ENCODE peak calls at places on chromosomes 4 and X, in seven cellular contexts. One of them, this sample, is unnamed.

GRCh38 chr4:121272526-121272925 is 108.3 kb downstream of the QRFPR start:
- DNase-seq in ELR: peak
- DNase-seq in AG04449: no peak
- DNase-seq in CD4-positive, CD25-positive, alpha-beta regulatory T cell: no peak
- DNase-seq in Kasumi-1: no peak
- DNase-seq in pulmonary artery endothelial cell: no peak
- DNase-seq in globus pallidus: no peak
- DNase-seq in this sample: peak

GRCh38 chrX:80812176-80812575 is 2.5 kb upstream of the BRWD3 start:
- DNase-seq in ELR: peak
- DNase-seq in AG04449: no peak
- DNase-seq in CD4-positive, CD25-positive, alpha-beta regulatory T cell: no peak
- DNase-seq in Kasumi-1: peak
- DNase-seq in pulmonary artery endothelial cell: no peak
- DNase-seq in globus pallidus: peak
- DNase-seq in this sample: no peak

GRCh38 chr4:123699823-123700822 is 303.5 kb downstream of the SPRY1 start:
- DNase-seq in ELR: peak
- DNase-seq in AG04449: peak
- DNase-seq in CD4-positive, CD25-positive, alpha-beta regulatory T cell: no peak
- DNase-seq in Kasumi-1: no peak
- DNase-seq in pulmonary artery endothelial cell: peak
- DNase-seq in globus pallidus: peak
- DNase-seq in this sample: no peak

GRCh38 chr4:123325241-123325681 is 71.3 kb upstream of the SPRY1 start:
- DNase-seq in ELR: no peak
- DNase-seq in AG04449: no peak
- DNase-seq in CD4-positive, CD25-positive, alpha-beta regulatory T cell: no peak
- DNase-seq in Kasumi-1: no peak
- DNase-seq in pulmonary artery endothelial cell: no peak
- DNase-seq in globus pallidus: no peak
- DNase-seq in this sample: no peak

GRCh38 chr4:11698846-11699590 is 270.3 kb upstream of the HS3ST1 start:
- DNase-seq in ELR: peak
- DNase-seq in AG04449: no peak
- DNase-seq in CD4-positive, CD25-positive, alpha-beta regulatory T cell: no peak
- DNase-seq in Kasumi-1: no peak
- DNase-seq in pulmonary artery endothelial cell: peak
- DNase-seq in globus pallidus: no peak
- DNase-seq in this sample: no peak

GRCh38 chr4:55675196-55675793 is 39.2 kb upstream of the NMU start:
- DNase-seq in ELR: no peak
- DNase-seq in AG04449: no peak
- DNase-seq in CD4-positive, CD25-positive, alpha-beta regulatory T cell: no peak
- DNase-seq in Kasumi-1: no peak
- DNase-seq in pulmonary artery endothelial cell: no peak
- DNase-seq in globus pallidus: no peak
- DNase-seq in this sample: no peak

GRCh38 chr4:45741897-45742296 is 382.0 kb downstream of the GABRG1 start:
- DNase-seq in ELR: no peak
- DNase-seq in AG04449: no peak
- DNase-seq in CD4-positive, CD25-positive, alpha-beta regulatory T cell: no peak
- DNase-seq in Kasumi-1: no peak
- DNase-seq in pulmonary artery endothelial cell: no peak
- DNase-seq in globus pallidus: no peak
- DNase-seq in this sample: no peak

GRCh38 chr4:1357356-1358248 is 10.6 kb downstream of the UVSSA start:
- DNase-seq in ELR: no peak
- DNase-seq in AG04449: no peak
- DNase-seq in CD4-positive, CD25-positive, alpha-beta regulatory T cell: no peak
- DNase-seq in Kasumi-1: no peak
- DNase-seq in pulmonary artery endothelial cell: no peak
- DNase-seq in globus pallidus: peak
- DNase-seq in this sample: no peak

GRCh38 chr4:180449395-180449956 is 1793.7 kb upstream of the TENM3 start:
- DNase-seq in ELR: peak
- DNase-seq in AG04449: no peak
- DNase-seq in CD4-positive, CD25-positive, alpha-beta regulatory T cell: no peak
- DNase-seq in Kasumi-1: peak
- DNase-seq in pulmonary artery endothelial cell: no peak
- DNase-seq in globus pallidus: peak
- DNase-seq in this sample: no peak

GRCh38 chrX:13287816-13288215 is 32.0 kb downstream of the ATXN3L start:
- DNase-seq in ELR: peak
- DNase-seq in AG04449: no peak
- DNase-seq in CD4-positive, CD25-positive, alpha-beta regulatory T cell: no peak
- DNase-seq in Kasumi-1: no peak
- DNase-seq in pulmonary artery endothelial cell: peak
- DNase-seq in globus pallidus: no peak
- DNase-seq in this sample: no peak

GRCh38 chr4:77385124-77385969 is 220.3 kb upstream of the CXCL13 start:
- DNase-seq in ELR: peak
- DNase-seq in AG04449: peak
- DNase-seq in CD4-positive, CD25-positive, alpha-beta regulatory T cell: peak
- DNase-seq in Kasumi-1: peak
- DNase-seq in pulmonary artery endothelial cell: peak
- DNase-seq in globus pallidus: peak
- DNase-seq in this sample: peak

GRCh38 chr4:155809835-155810234 is 51.0 kb downstream of the GUCY1B1 start:
- DNase-seq in ELR: peak
- DNase-seq in AG04449: no peak
- DNase-seq in CD4-positive, CD25-positive, alpha-beta regulatory T cell: no peak
- DNase-seq in Kasumi-1: peak
- DNase-seq in pulmonary artery endothelial cell: peak
- DNase-seq in globus pallidus: peak
- DNase-seq in this sample: no peak

GRCh38 chrX:37314526-37314925 is 34.6 kb upstream of the PRRG1 start:
- DNase-seq in ELR: no peak
- DNase-seq in AG04449: peak
- DNase-seq in CD4-positive, CD25-positive, alpha-beta regulatory T cell: no peak
- DNase-seq in Kasumi-1: no peak
- DNase-seq in pulmonary artery endothelial cell: no peak
- DNase-seq in globus pallidus: no peak
- DNase-seq in this sample: no peak

GRCh38 chr4:7539659-7540058 is 104.9 kb upstream of the PSAPL1 start:
- DNase-seq in ELR: peak
- DNase-seq in AG04449: no peak
- DNase-seq in CD4-positive, CD25-positive, alpha-beta regulatory T cell: peak
- DNase-seq in Kasumi-1: no peak
- DNase-seq in pulmonary artery endothelial cell: no peak
- DNase-seq in globus pallidus: no peak
- DNase-seq in this sample: peak

GRCh38 chr4:82223715-82224114 is 150.1 kb downstream of the HNRNPD start:
- DNase-seq in ELR: no peak
- DNase-seq in AG04449: no peak
- DNase-seq in CD4-positive, CD25-positive, alpha-beta regulatory T cell: no peak
- DNase-seq in Kasumi-1: peak
- DNase-seq in pulmonary artery endothelial cell: no peak
- DNase-seq in globus pallidus: peak
- DNase-seq in this sample: peak

GRCh38 chr4:105461221-105462041 is 12.4 kb downstream of the PPA2 start:
- DNase-seq in ELR: no peak
- DNase-seq in AG04449: no peak
- DNase-seq in CD4-positive, CD25-positive, alpha-beta regulatory T cell: no peak
- DNase-seq in Kasumi-1: no peak
- DNase-seq in pulmonary artery endothelial cell: no peak
- DNase-seq in globus pallidus: no peak
- DNase-seq in this sample: no peak

GRCh38 chr4:83751336-83751949 is 215.5 kb downstream of the GPAT3 start:
- DNase-seq in ELR: peak
- DNase-seq in AG04449: no peak
- DNase-seq in CD4-positive, CD25-positive, alpha-beta regulatory T cell: no peak
- DNase-seq in Kasumi-1: no peak
- DNase-seq in pulmonary artery endothelial cell: no peak
- DNase-seq in globus pallidus: no peak
- DNase-seq in this sample: no peak

GRCh38 chr4:5037553-5038551 is 13.4 kb upstream of the STK32B start:
- DNase-seq in ELR: peak
- DNase-seq in AG04449: peak
- DNase-seq in CD4-positive, CD25-positive, alpha-beta regulatory T cell: no peak
- DNase-seq in Kasumi-1: peak
- DNase-seq in pulmonary artery endothelial cell: peak
- DNase-seq in globus pallidus: no peak
- DNase-seq in this sample: no peak

GRCh38 chr4:146844761-146845160 is 100.9 kb downstream of the TTC29 start:
- DNase-seq in ELR: no peak
- DNase-seq in AG04449: no peak
- DNase-seq in CD4-positive, CD25-positive, alpha-beta regulatory T cell: no peak
- DNase-seq in Kasumi-1: no peak
- DNase-seq in pulmonary artery endothelial cell: no peak
- DNase-seq in globus pallidus: no peak
- DNase-seq in this sample: no peak

GRCh38 chr4:8343051-8343966 is 73.8 kb downstream of the HTRA3 start:
- DNase-seq in ELR: no peak
- DNase-seq in AG04449: no peak
- DNase-seq in CD4-positive, CD25-positive, alpha-beta regulatory T cell: no peak
- DNase-seq in Kasumi-1: no peak
- DNase-seq in pulmonary artery endothelial cell: no peak
- DNase-seq in globus pallidus: no peak
- DNase-seq in this sample: no peak

GRCh38 chrX:140299411-140299810 is 205.5 kb downstream of the SOX3 start:
- DNase-seq in ELR: no peak
- DNase-seq in AG04449: no peak
- DNase-seq in CD4-positive, CD25-positive, alpha-beta regulatory T cell: no peak
- DNase-seq in Kasumi-1: no peak
- DNase-seq in pulmonary artery endothelial cell: no peak
- DNase-seq in globus pallidus: no peak
- DNase-seq in this sample: no peak

GRCh38 chr4:3314706-3315260 is 22.0 kb downstream of the RGS12 start:
- DNase-seq in ELR: no peak
- DNase-seq in AG04449: no peak
- DNase-seq in CD4-positive, CD25-positive, alpha-beta regulatory T cell: no peak
- DNase-seq in Kasumi-1: no peak
- DNase-seq in pulmonary artery endothelial cell: no peak
- DNase-seq in globus pallidus: no peak
- DNase-seq in this sample: no peak

GRCh38 chr4:168741281-168742173 is 244.7 kb downstream of the PALLD start:
- DNase-seq in ELR: no peak
- DNase-seq in AG04449: no peak
- DNase-seq in CD4-positive, CD25-positive, alpha-beta regulatory T cell: no peak
- DNase-seq in Kasumi-1: peak
- DNase-seq in pulmonary artery endothelial cell: no peak
- DNase-seq in globus pallidus: peak
- DNase-seq in this sample: no peak

GRCh38 chrX:110219920-110220319 is 98.0 kb downstream of the AMMECR1 start:
- DNase-seq in ELR: peak
- DNase-seq in AG04449: no peak
- DNase-seq in CD4-positive, CD25-positive, alpha-beta regulatory T cell: no peak
- DNase-seq in Kasumi-1: no peak
- DNase-seq in pulmonary artery endothelial cell: no peak
- DNase-seq in globus pallidus: no peak
- DNase-seq in this sample: no peak

GRCh38 chr4:99833766-99834165 is 17.1 kb downstream of the DAPP1 start:
- DNase-seq in ELR: no peak
- DNase-seq in AG04449: no peak
- DNase-seq in CD4-positive, CD25-positive, alpha-beta regulatory T cell: no peak
- DNase-seq in Kasumi-1: no peak
- DNase-seq in pulmonary artery endothelial cell: no peak
- DNase-seq in globus pallidus: no peak
- DNase-seq in this sample: no peak

GRCh38 chr4:48913346-48913745 is 6.8 kb upstream of the OCIAD2 start:
- DNase-seq in ELR: peak
- DNase-seq in AG04449: peak
- DNase-seq in CD4-positive, CD25-positive, alpha-beta regulatory T cell: no peak
- DNase-seq in Kasumi-1: no peak
- DNase-seq in pulmonary artery endothelial cell: peak
- DNase-seq in globus pallidus: no peak
- DNase-seq in this sample: no peak

GRCh38 chrX:78989349-78989748 is 44.2 kb downstream of the P2RY10 start:
- DNase-seq in ELR: no peak
- DNase-seq in AG04449: no peak
- DNase-seq in CD4-positive, CD25-positive, alpha-beta regulatory T cell: no peak
- DNase-seq in Kasumi-1: no peak
- DNase-seq in pulmonary artery endothelial cell: no peak
- DNase-seq in globus pallidus: no peak
- DNase-seq in this sample: no peak

GRCh38 chrX:109350621-109351020 is 131.3 kb downstream of the GUCY2F start:
- DNase-seq in ELR: no peak
- DNase-seq in AG04449: no peak
- DNase-seq in CD4-positive, CD25-positive, alpha-beta regulatory T cell: no peak
- DNase-seq in Kasumi-1: no peak
- DNase-seq in pulmonary artery endothelial cell: no peak
- DNase-seq in globus pallidus: no peak
- DNase-seq in this sample: no peak

GRCh38 chrX:152632445-152633097 is 5.1 kb upstream of the GABRQ start:
- DNase-seq in ELR: peak
- DNase-seq in AG04449: no peak
- DNase-seq in CD4-positive, CD25-positive, alpha-beta regulatory T cell: no peak
- DNase-seq in Kasumi-1: peak
- DNase-seq in pulmonary artery endothelial cell: no peak
- DNase-seq in globus pallidus: peak
- DNase-seq in this sample: peak

GRCh38 chrX:77527233-77528001 is 80.2 kb downstream of the FGF16 start:
- DNase-seq in ELR: no peak
- DNase-seq in AG04449: no peak
- DNase-seq in CD4-positive, CD25-positive, alpha-beta regulatory T cell: no peak
- DNase-seq in Kasumi-1: no peak
- DNase-seq in pulmonary artery endothelial cell: no peak
- DNase-seq in globus pallidus: peak
- DNase-seq in this sample: no peak

GRCh38 chr4:23667659-23668058 is 222.2 kb downstream of the PPARGC1A start:
- DNase-seq in ELR: no peak
- DNase-seq in AG04449: no peak
- DNase-seq in CD4-positive, CD25-positive, alpha-beta regulatory T cell: no peak
- DNase-seq in Kasumi-1: no peak
- DNase-seq in pulmonary artery endothelial cell: no peak
- DNase-seq in globus pallidus: no peak
- DNase-seq in this sample: no peak

GRCh38 chr4:2591189-2591588 is 54.7 kb downstream of the FAM193A start:
- DNase-seq in ELR: no peak
- DNase-seq in AG04449: no peak
- DNase-seq in CD4-positive, CD25-positive, alpha-beta regulatory T cell: no peak
- DNase-seq in Kasumi-1: peak
- DNase-seq in pulmonary artery endothelial cell: no peak
- DNase-seq in globus pallidus: no peak
- DNase-seq in this sample: no peak

GRCh38 chrX:30748337-30748960 is 95.2 kb downstream of the GK start:
- DNase-seq in ELR: no peak
- DNase-seq in AG04449: no peak
- DNase-seq in CD4-positive, CD25-positive, alpha-beta regulatory T cell: no peak
- DNase-seq in Kasumi-1: no peak
- DNase-seq in pulmonary artery endothelial cell: no peak
- DNase-seq in globus pallidus: no peak
- DNase-seq in this sample: no peak

GRCh38 chrX:39985116-39985515 is 112.6 kb downstream of the BCOR start:
- DNase-seq in ELR: no peak
- DNase-seq in AG04449: no peak
- DNase-seq in CD4-positive, CD25-positive, alpha-beta regulatory T cell: no peak
- DNase-seq in Kasumi-1: no peak
- DNase-seq in pulmonary artery endothelial cell: no peak
- DNase-seq in globus pallidus: no peak
- DNase-seq in this sample: no peak

GRCh38 chrX:100969936-100970335 is 428 bp downstream of the ARL13A start:
- DNase-seq in ELR: no peak
- DNase-seq in AG04449: no peak
- DNase-seq in CD4-positive, CD25-positive, alpha-beta regulatory T cell: no peak
- DNase-seq in Kasumi-1: no peak
- DNase-seq in pulmonary artery endothelial cell: no peak
- DNase-seq in globus pallidus: no peak
- DNase-seq in this sample: no peak